ENCODE peak calls at places on chromosomes 11 and 22, in seven cellular contexts. M is Ammon's horn, S is HT-29, I is caudate nucleus, A is cardiac fibroblast, Y is neural crest cell, H is AG04449. R is an unnamed sample.

GRCh38 chr11:12050470-12050891 is 42.1 kb upstream of the DKK3 start:
- DNase-seq in M (no peak), S (no peak), I (no peak), A (no peak), Y (no peak), H (no peak), R (no peak)

GRCh38 chr22:45163074-45163416 is 680 bp upstream of the NUP50 start:
- DNase-seq in M (no peak), S (peak; percentile 41), I (no peak), A (peak; percentile 60), Y (no peak), H (no peak), R (no peak)

GRCh38 chr11:115153731-115154354 is 350.4 kb downstream of the CADM1 start:
- DNase-seq in M (no peak), S (no peak), I (no peak), A (no peak), Y (no peak), H (no peak), R (no peak)

GRCh38 chr11:33722579-33723234 is 13.5 kb downstream of the CD59 start:
- DNase-seq in M (no peak), S (no peak), I (no peak), A (peak; percentile 90), Y (no peak), H (no peak), R (no peak)

GRCh38 chr11:74739546-74740270 is 8.5 kb upstream of the CHRDL2 start:
- DNase-seq in M (peak; percentile 77), S (peak; percentile 85), I (no peak), A (peak; percentile 78), Y (peak; percentile 48), H (no peak), R (no peak)

GRCh38 chr22:36162127-36163034 is 1.8 kb upstream of the APOL3 start:
- DNase-seq in M (no peak), S (no peak), I (no peak), A (no peak), Y (no peak), H (no peak), R (no peak)

GRCh38 chr11:44870142-44870541 is 80.5 kb downstream of the TP53I11 start:
- DNase-seq in M (no peak), S (no peak), I (no peak), A (no peak), Y (no peak), H (no peak), R (no peak)

GRCh38 chr11:124670732-124671131 is 2.8 kb downstream of the SIAE start:
- DNase-seq in M (no peak), S (no peak), I (no peak), A (peak; percentile 21), Y (no peak), H (no peak), R (no peak)

GRCh38 chr22:44214764-44215163 is 34.0 kb downstream of the PARVG start:
- DNase-seq in M (no peak), S (no peak), I (no peak), A (no peak), Y (no peak), H (no peak), R (no peak)

GRCh38 chr22:45159652-45160462 is 3.9 kb upstream of the NUP50 start:
- DNase-seq in M (no peak), S (peak; percentile 35), I (no peak), A (no peak), Y (no peak), H (no peak), R (no peak)

GRCh38 chr11:65978391-65979238 is 17.1 kb downstream of the SART1 start:
- DNase-seq in M (no peak), S (no peak), I (no peak), A (no peak), Y (no peak), H (no peak), R (no peak)

R was measured in anterior cingulate cortex.